ENCODE peak calls at places on chromosomes 7 and 10, in four cellular contexts. M is A549, O is HFFc6, T is AG04450. G is an unnamed sample.

GRCh38 chr7:84073476-84073875 is 121.1 kb downstream of the SEMA3A start:
- DNase-seq in O (no peak), M (peak; percentile 16), T (no peak), G (no peak)

GRCh38 chr10:89481662-89482061 is 53.7 kb downstream of the SLC16A12 start:
- DNase-seq in M (peak; percentile 65), O (peak; percentile 73), T (peak; percentile 65), G (no peak)

GRCh38 chr7:135710417-135711138 is 17.4 kb downstream of the SLC13A4 start:
- DNase-seq in M (peak; percentile 25), T (no peak), O (no peak), G (no peak)

GRCh38 chr10:8721641-8722040 is 667.2 kb downstream of the GATA3 start:
- DNase-seq in M (peak; percentile 52), T (no peak), O (no peak), G (no peak)

GRCh38 chr7:1914321-1914720 is 244.2 kb downstream of the ELFN1 start:
- DNase-seq in T (no peak), M (no peak), O (no peak), G (no peak)

GRCh38 chr7:90579181-90579688 is 16.9 kb upstream of the CDK14 start:
- DNase-seq in T (no peak), M (no peak), O (peak; percentile 73), G (no peak)

GRCh38 chr7:68509603-68510002 is 1088.7 kb upstream of the AUTS2 start:
- DNase-seq in O (no peak), M (no peak), T (no peak), G (no peak)

GRCh38 chr7:12765431-12766100 is 78.1 kb downstream of the ARL4A start:
- DNase-seq in M (no peak), T (no peak), O (no peak), G (no peak)

GRCh38 chr7:132399367-132399766 is 176.9 kb downstream of the PLXNA4 start:
- DNase-seq in T (no peak), M (no peak), O (no peak), G (no peak)

GRCh38 chr10:111785921-111786320 is 397.6 kb downstream of the GPAM start:
- DNase-seq in O (no peak), T (no peak), M (no peak), G (no peak)

GRCh38 chr10:109237050-109237449 is 686.3 kb downstream of the XPNPEP1 start:
- DNase-seq in M (no peak), T (no peak), O (no peak), G (no peak)

GRCh38 chr10:31017534-31018361 is 13.9 kb downstream of the ZNF438 start:
- DNase-seq in M (no peak), T (no peak), O (no peak), G (no peak)

GRCh38 chr7:111198255-111198654 is 107.3 kb downstream of the LRRN3 start:
- DNase-seq in O (peak; percentile 98), T (peak; percentile 93), M (peak; percentile 45), G (no peak)

GRCh38 chr10:15300697-15301096 is 70.4 kb downstream of the FAM171A1 start:
- DNase-seq in O (no peak), M (no peak), T (no peak), G (no peak)

GRCh38 chr7:49014870-49015269 is 90.5 kb downstream of the CDC14C start:
- DNase-seq in O (no peak), M (peak; percentile 23), T (no peak), G (no peak)

GRCh38 chr7:135645296-135645904 is 16.9 kb upstream of the STMP1 start:
- DNase-seq in M (peak; percentile 55), T (no peak), O (peak; percentile 52), G (no peak)

GRCh38 chr7:21358640-21359039 is 69.2 kb upstream of the SP4 start:
- DNase-seq in M (no peak), T (no peak), O (no peak), G (no peak)

GRCh38 chr10:51092402-51092801 is 18.1 kb downstream of the PRKG1 start:
- DNase-seq in O (peak; percentile 31), M (no peak), T (no peak), G (no peak)

GRCh38 chr7:28076421-28077163 is 104.0 kb downstream of the JAZF1 start:
- DNase-seq in O (no peak), T (no peak), M (peak; percentile 57), G (no peak)

DNA sequence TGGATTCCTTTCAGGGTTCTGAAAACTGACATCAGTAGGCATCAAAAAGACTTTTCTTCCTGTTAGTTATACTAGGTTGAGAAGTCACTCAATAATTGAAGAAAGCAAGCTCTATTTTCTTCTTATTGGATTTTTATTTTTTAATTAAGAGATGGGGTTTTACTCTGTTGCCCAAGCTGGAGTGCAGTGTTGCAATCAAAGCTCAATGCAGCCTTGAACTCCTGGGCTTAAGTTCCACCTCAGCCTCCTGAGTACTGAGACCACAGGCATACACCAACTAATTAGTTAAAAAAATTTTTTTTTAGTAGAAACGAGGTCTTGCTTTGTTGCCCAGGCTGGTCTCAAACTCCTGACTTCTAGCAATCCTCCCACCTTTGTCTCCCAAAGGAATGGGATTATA is 28.0 kb downstream of the PIP4K2A start:
- DNase-seq in M (no peak), T (no peak), O (no peak), G (no peak)
- TF ChIP-seq CTCF in M (no peak), T (no peak), O (no peak), G (no peak)

DNA sequence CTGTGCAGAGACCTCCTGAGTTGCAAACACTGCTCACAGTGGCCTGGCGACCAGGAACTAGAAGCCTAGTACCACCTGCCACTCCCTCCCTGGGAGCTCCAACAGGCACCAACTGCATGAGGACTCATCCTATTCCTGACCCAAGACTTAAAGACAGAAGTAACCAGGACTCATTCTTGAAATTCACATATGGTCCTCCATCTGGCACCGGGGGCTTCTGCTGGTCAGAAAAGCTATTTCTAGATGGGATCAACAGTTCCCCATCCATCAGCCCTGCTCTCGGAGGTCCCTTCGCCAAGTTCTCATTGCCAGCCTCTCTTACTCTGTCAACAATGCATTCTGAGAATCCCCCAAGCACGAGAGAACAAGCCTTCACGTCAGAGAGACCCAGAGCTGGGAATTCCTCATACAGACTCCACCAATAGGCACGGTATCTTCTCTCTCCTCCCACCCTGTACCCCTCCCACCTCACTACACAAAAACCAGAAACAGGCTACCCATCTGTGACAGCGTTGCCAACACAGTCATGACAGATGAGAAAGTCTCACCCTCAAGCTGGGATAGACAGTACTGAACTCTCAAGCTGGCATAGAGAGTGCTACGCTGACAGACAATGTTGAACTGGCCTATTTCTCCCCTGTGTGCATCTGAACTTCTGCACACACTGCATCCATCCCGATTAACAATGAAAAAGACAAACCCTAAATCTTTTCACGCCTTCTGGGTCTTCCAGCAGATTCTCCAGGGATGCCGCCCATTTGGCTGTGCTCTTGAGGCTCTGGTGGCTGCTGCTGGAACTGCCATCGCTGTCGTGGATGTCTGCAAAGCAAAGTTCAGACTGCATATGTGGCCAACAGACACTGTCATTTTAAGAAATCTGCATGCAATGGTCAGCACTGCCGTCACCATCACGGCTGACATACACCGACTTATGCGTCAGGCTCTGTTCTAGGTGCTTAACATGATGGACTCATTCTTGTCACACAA is 15.6 kb downstream of the RGS10 start:
- DNase-seq in O (no peak), M (peak; percentile 25), T (no peak), G (no peak)
- TF ChIP-seq CTCF in O (peak; percentile 49), M (no peak), T (peak; percentile 17), G (no peak)

GRCh38 chr10:67789769-67790168 is 48.2 kb downstream of the DNAJC12 start:
- DNase-seq in M (no peak), O (no peak), T (no peak), G (no peak)

GRCh38 chr10:67785098-67785497 is 52.9 kb downstream of the DNAJC12 start:
- DNase-seq in O (no peak), T (no peak), M (no peak), G (no peak)

GRCh38 chr10:67784584-67784983 is 53.4 kb downstream of the DNAJC12 start:
- DNase-seq in T (no peak), M (no peak), O (no peak), G (no peak)

GRCh38 chr10:67790534-67791408 is 47.2 kb downstream of the DNAJC12 start:
- DNase-seq in O (no peak), T (no peak), M (peak; percentile 55), G (no peak)

DNA sequence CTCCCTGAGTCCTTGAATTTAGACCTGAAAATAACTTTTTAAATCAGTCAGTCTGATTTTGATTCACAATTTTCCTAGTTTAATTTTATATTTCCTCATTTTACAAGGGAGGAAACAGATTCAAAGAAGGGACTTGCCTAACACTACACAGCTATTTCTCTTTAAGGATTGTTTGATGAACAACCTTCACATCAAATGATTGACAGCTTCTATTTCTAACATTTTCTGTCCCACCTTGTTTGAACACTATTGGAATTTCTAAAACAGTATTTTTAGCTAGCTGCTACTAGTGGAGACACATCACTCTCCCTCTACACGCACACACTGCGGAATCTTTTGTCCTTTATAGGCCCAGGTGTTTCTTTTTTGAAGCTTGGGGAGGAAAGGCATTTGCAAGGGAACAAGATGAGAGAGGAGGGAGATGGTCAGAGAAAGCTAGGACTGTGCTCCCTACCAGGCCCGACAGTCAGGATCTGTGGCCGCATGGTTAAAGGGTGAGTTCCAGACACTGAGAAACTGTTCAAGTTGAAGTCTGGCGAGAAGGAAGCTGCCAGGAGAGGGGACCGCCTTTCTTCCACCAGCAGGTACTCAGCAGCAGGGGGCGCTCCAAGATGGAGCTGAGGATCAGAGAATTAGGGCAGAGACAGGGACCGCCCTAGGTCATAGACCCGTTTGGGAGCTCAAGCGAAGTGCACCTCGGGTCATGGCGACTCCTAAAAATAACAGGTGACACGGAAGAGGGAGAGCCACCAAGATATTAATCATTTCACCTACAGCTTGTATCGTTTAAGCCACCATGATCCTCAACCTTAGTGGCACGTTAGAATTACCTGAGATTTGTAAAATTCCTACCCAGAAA is 49.7 kb downstream of the DNAJC12 start:
- DNase-seq in O (no peak), T (no peak), M (peak; percentile 77), G (peak; percentile 58)
- TF ChIP-seq CTCF in O (peak; percentile 69), T (peak; percentile 51), M (peak; percentile 81), G (no peak)

GRCh38 chr10:128116187-128116586 is 10.0 kb downstream of the MKI67 start:
- DNase-seq in T (no peak), M (no peak), O (no peak), G (no peak)

GRCh38 chr10:128121750-128122412 is 4.3 kb downstream of the MKI67 start:
- DNase-seq in M (no peak), O (no peak), T (no peak), G (no peak)

GRCh38 chr10:128115356-128115755 is 10.9 kb downstream of the MKI67 start:
- DNase-seq in M (no peak), O (no peak), T (no peak), G (no peak)

GRCh38 chr10:128113026-128113425 is 13.2 kb downstream of the MKI67 start:
- DNase-seq in T (no peak), M (no peak), O (no peak), G (no peak)

DNA sequence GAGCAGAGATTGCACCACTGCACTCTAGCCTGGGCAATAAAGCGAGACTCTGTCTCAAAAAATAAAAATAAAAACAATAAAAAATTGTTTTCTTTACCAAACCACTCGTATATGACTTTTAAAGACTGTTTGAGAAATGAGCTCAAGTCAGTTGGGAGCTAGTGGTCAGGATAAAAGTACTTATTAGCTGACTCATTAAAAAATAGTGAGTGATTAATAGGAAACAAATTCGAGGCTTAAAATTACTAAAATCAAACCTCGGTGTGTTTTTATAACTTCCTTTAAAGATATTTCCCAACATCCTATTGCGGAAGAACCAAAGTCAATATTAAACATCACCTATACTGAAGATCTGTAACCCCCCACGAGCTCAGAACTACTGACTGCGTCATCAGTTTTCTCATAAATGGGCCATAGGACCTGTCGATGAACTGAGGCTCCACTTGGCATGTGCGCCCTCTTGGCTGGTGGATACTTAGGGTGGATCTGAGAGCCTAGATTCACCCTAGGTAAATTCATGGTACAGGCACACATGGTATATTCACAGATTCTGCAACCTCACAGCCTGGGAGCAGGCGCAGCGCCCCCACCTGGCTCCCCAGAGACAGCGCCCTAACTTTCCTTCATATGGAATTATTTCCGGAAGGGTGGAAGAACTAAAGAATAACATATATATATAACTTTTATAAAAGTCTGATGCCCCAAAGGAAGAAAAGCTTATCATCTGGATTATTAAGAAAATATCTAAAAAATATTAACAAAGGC is 9.2 kb downstream of the MKI67 start:
- DNase-seq in T (no peak), M (peak; percentile 18), O (peak; percentile 22), G (no peak)
- TF ChIP-seq CTCF in T (no peak), M (peak; percentile 29), O (peak; percentile 65), G (no peak)

G was measured in activated B cell treated with CpG ODN at 0.5 μM for 24 hours.